ENCODE peak calls at places on chromosomes 6 and 20, in four cellular contexts. S is suprapubic skin, A is cardiac fibroblast, R is uterus. W is an unnamed sample.

GRCh38 chr6:20202070-20202658 is 10.1 kb downstream of the MBOAT1 start:
- DNase-seq in S (no peak), R (no peak), A (peak), W (no peak)

GRCh38 chr6:34242252-34243130 is 5.8 kb downstream of the HMGA1 start:
- DNase-seq in A (no peak), R (peak), S (peak), W (peak)

GRCh38 chr20:56422824-56423189 is 10.7 kb downstream of the CASS4 start:
- DNase-seq in R (no peak), A (peak), S (no peak), W (no peak)

GRCh38 chr6:169632841-169633240 is 69.0 kb downstream of the WDR27 start:
- DNase-seq in R (no peak), S (no peak), A (no peak), W (no peak)

GRCh38 chr20:24503352-24503931 is 34.0 kb downstream of the SYNDIG1 start:
- DNase-seq in A (peak), S (no peak), R (peak), W (no peak)

GRCh38 chr20:31560900-31561598 is 44.0 kb upstream of the ID1 start:
- DNase-seq in R (no peak), A (peak), S (no peak), W (no peak)

GRCh38 chr20:19492937-19493336 is 265.1 kb upstream of the RIN2 start:
- DNase-seq in S (no peak), A (no peak), R (no peak), W (no peak)

GRCh38 chr6:6927437-6928361 is 180.1 kb upstream of the RREB1 start:
- DNase-seq in R (peak), S (no peak), A (peak), W (no peak)

GRCh38 chr20:50580016-50580747 is 70.0 kb downstream of the PTPN1 start:
- DNase-seq in S (peak), A (peak), R (peak), W (no peak)

GRCh38 chr20:48957053-48957481 is 35.6 kb downstream of the ARFGEF2 start:
- DNase-seq in S (no peak), A (peak), R (no peak), W (no peak)

GRCh38 chr20:48403362-48403761 is 424.4 kb downstream of the PREX1 start:
- DNase-seq in R (no peak), A (no peak), S (no peak), W (no peak)

GRCh38 chr6:134166529-134167221 is 114.3 kb upstream of the SLC2A12 start:
- DNase-seq in A (peak), R (no peak), S (no peak), W (no peak)

GRCh38 chr20:14245368-14245970 is 91.9 kb downstream of the FLRT3 start:
- DNase-seq in S (no peak), R (no peak), A (peak), W (no peak)

GRCh38 chr6:87029711-87030314 is 65.1 kb downstream of the CGA start:
- DNase-seq in S (no peak), A (peak), R (no peak), W (no peak)
- TF ChIP-seq CTCF in S (peak), A (peak), R (peak), W (peak)

DNA sequence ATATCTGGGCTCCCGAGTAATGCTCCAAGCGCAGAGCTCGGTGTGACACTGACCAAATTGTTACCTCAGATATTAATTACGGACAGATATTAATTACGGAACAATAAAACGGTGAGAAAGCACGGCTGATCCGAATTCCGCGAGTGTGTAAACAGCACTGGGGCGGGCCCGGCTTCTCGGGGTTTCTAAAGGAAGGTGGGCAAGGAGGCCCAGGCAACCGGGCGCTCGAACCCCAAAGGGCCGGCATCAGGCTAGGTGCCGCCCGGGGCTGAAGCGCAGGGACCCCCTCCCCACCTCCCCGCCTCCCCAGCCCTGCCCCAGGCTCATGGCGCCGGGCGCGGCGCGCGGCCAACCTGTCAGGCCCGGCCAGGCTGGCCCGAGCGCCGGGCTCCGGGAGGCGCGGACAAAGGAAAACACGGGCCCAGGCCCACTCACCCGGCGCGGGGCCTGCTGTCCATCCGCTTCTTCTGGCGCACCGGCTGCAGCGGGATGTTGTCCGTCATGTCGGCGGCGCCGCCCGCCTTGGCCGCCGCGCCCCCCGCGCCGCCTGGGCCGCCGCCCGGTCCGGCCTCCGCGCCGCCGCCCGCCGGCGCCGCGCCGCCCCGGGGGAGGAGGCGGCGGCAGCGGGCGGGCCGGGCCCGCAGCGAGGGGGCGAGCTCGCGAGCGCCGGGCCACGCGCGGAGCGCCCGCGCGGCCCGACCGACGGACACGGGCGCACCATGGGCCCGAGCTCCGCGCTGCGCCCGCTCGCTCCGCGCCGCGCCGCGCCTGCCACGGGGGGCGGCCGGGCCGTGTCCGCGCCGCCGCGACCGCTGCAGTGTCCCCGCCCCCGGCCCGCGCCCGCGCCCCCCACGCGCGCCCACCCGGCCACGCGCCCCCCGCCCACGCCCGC is at the start of gene ATP9A:
- DNase-seq in S (peak), R (peak), A (peak), W (peak)
- TF ChIP-seq CTCF in S (no peak), R (no peak), A (no peak), W (peak)

DNA sequence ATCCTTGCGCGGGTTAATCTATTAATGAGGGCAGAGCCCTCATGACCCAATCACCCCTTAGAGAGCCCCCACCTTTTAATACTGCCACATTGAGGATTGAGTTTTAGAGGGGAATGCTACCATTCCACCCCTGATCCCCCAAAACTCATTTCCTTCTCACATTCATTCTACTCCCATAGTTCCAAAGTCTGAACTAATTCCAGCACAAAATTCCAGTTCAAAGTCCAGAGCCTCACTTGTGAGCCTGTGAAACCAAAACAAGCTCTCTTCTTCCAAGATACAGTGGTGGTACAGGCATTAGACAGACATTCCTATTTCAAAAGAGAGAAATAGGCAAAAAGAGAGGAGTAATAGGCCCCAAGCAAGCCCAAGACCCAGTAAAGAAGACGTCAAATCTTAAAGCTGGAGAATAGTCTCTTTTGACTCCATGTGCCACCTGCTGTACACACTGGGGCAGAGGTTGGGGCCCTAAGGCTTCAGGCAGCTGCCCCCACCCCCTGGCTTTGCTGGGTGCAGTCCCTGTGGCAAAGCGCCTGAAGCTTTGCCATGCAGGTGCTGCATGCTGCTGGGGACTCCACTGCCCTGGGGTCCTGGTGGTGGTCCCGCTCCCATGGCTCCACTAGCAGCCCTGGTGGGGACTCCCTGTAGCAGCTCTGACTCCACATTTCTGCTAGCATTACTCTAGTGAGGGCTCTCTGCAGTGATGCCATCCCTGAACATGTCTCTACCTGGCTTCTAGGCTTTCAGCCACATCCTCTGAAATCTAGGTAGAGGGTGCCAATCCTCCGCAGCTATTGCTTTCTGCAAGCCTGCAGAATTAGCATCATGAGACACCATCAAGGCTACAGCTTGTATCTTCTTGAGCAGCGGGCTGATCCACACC is 41.3 kb downstream of the RSPH3 start:
- DNase-seq in R (no peak), S (no peak), A (no peak), W (no peak)
- TF ChIP-seq CTCF in R (no peak), S (peak), A (no peak), W (no peak)

DNA sequence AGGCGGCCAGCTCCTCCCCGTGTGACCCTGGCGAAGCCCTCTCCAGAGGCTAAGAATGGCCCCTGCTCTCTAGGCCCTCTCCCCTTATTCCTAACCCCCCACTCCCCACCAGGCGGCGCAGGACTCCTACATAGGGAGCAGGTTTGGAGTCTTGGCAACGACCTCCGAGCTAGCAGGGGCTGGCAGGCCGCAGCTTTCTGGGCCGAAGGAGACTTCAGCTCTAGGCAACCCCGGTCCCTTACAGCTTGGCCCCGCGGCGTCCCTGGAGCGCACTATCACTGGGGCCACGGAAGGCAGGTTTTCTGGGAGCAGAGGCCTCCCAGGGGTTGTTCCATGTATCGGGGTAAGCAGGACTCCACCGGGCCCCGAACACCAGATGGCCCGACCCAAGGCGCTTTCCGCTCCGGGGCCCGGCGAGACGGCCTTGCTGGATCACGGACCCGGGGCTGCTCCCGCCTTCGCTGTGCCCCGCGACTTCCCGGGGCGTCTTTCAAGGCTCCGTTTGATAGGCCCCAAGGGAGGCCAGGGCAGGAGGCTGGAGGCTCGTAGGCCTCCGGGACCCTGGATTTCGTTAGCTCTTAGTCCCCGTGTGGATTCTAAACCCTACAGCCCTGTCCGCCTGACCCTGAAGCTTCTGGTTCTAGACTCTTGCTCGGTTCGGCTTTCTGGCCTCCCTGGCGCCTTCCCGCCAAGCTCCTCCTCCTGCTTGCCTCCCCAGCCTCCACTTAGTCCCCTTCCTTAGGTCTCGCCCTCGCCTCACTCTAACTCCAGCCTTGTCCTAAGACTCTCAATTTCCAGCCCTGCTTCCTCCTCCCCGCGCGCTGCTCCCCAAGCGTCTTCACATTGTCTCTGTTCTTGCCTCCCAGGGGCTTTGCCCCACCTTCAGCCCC is 1.9 kb downstream of the SLC32A1 start:
- DNase-seq in S (no peak), A (peak), R (peak), W (no peak)
- TF ChIP-seq CTCF in S (no peak), A (peak), R (peak), W (peak)

DNA sequence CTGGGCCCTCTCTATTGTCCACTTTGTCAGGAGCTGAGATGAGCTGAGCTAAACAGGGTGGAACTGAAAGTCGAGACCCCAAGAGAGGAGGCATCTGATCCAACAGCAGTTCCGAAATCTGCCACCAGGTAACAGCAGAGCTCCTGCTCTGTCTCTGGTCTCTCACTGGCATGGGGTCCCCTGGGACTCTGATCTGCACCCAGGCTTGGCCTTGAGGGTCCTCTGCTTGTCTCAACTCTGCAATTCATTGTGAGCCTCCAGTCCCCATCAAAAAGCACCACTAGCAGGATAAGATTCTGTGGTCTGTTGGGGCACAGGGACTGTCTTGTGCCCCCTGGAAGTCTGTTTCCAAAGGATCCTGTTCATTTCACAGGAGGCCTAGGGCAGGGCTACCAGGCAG is 62.5 kb upstream of the TOP1 start:
- DNase-seq in S (no peak), A (no peak), R (no peak), W (no peak)
- TF ChIP-seq CTCF in S (no peak), A (peak), R (no peak), W (peak)

W was measured in chondrocyte.